ENCODE peak calls at places on chromosome 3, in eight cellular contexts. E, X, U, G, Y, R, J and I are unnamed samples.

GRCh38 chr3:150945226-150945625 is 27.3 kb downstream of the CLRN1 start:
- DNase-seq in E (no peak), J (no peak), Y (no peak), U (no peak), X (no peak), R (peak; percentile 55), G (no peak), I (no peak)

GRCh38 chr3:195410546-195410945 is 32.3 kb downstream of the ACAP2 start:
- DNase-seq in J (peak; percentile 6), U (no peak), G (no peak), X (no peak), Y (no peak), E (no peak), R (no peak), I (no peak)

GRCh38 chr3:73623996-73624362 is 762 bp downstream of the PDZRN3 start:
- DNase-seq in G (peak; percentile 71), E (peak; percentile 48), J (no peak), R (peak; percentile 86), Y (no peak), U (no peak), X (no peak), I (no peak)

GRCh38 chr3:69051796-69052566 is at the start of gene TMF1:
- DNase-seq in J (no peak), G (peak; percentile 97), R (peak; percentile 99), E (no peak), U (peak; percentile 98), Y (peak; percentile 97), X (peak; percentile 98), I (peak; percentile 98)

GRCh38 chr3:4568831-4569230 is 75.7 kb downstream of the ITPR1 start:
- DNase-seq in E (no peak), X (no peak), U (no peak), R (no peak), G (no peak), Y (no peak), J (no peak), I (no peak)

GRCh38 chr3:141336672-141337522 is 31.4 kb upstream of the ZBTB38 start:
- DNase-seq in Y (no peak), X (no peak), R (peak; percentile 85), G (no peak), J (peak; percentile 94), E (no peak), U (no peak), I (no peak)

GRCh38 chr3:31937225-31937624 is 43.8 kb downstream of the OSBPL10 start:
- DNase-seq in R (peak; percentile 33), G (no peak), E (no peak), U (no peak), X (no peak), Y (no peak), J (no peak), I (no peak)

GRCh38 chr3:30685267-30685667 is 78.9 kb downstream of the TGFBR2 start:
- DNase-seq in U (no peak), R (no peak), G (no peak), X (no peak), E (no peak), Y (no peak), J (peak; percentile 98), I (no peak)

GRCh38 chr3:157104928-157105652 is 54.9 kb downstream of the CCNL1 start:
- DNase-seq in U (no peak), E (peak; percentile 49), R (no peak), X (no peak), Y (no peak), G (peak; percentile 49), J (no peak), I (no peak)

GRCh38 chr3:141114816-141115458 is 63.8 kb downstream of the SPSB4 start:
- DNase-seq in E (no peak), U (no peak), Y (no peak), X (no peak), G (no peak), R (no peak), J (no peak), I (no peak)

GRCh38 chr3:46481636-46482035 is 16.1 kb upstream of the RTP3 start:
- DNase-seq in G (no peak), U (no peak), J (no peak), X (no peak), E (no peak), R (no peak), Y (no peak), I (no peak)

GRCh38 chr3:57694146-57694545 is 1.3 kb upstream of the DENND6A start:
- DNase-seq in X (no peak), U (no peak), R (no peak), E (no peak), G (no peak), Y (no peak), J (no peak), I (no peak)

GRCh38 chr3:188539631-188540194 is 385.8 kb downstream of the LPP start:
- DNase-seq in G (no peak), Y (no peak), J (no peak), X (no peak), R (no peak), U (no peak), E (no peak), I (no peak)

GRCh38 chr3:36679384-36680200 is 84.8 kb downstream of the DCLK3 start:
- DNase-seq in Y (no peak), R (peak; percentile 82), G (no peak), U (no peak), J (peak; percentile 83), X (no peak), E (no peak), I (no peak)